ENCODE peak calls at places on chromosome 9, in eight cellular contexts. L is Caco-2, H is AG04450, B is prostate gland, U is SK-N-SH, W is IMR-90, Q is dorsolateral prefrontal cortex, J is fibroblast of villous mesenchyme. G is an unnamed sample.

GRCh38 chr9:130209422-130209821 is 37.2 kb downstream of the NCS1 start:
- DNase-seq in H (no peak), U (no peak), W (no peak), L (no peak), Q (no peak), J (peak), B (no peak), G (no peak)

GRCh38 chr9:27572036-27572435 is 1.2 kb downstream of the C9orf72 start:
- DNase-seq in H (no peak), W (no peak), L (no peak), B (peak), Q (no peak), J (no peak), U (no peak), G (no peak)

GRCh38 chr9:91424403-91425176 is 958 bp upstream of the NFIL3 start:
- DNase-seq in W (peak), U (peak), J (peak), B (peak), Q (peak), L (peak), H (peak), G (peak)

GRCh38 chr9:4620046-4620765 is 41.9 kb upstream of the PLPP6 start:
- DNase-seq in W (no peak), B (no peak), J (no peak), L (no peak), U (no peak), H (no peak), Q (no peak), G (no peak)

GRCh38 chr9:15606667-15607472 is 54.0 kb downstream of the CCDC171 start:
- DNase-seq in H (peak), W (peak), Q (no peak), L (no peak), J (peak), U (peak), B (peak), G (peak)

GRCh38 chr9:91395106-91395552 is 28.5 kb downstream of the NFIL3 start:
- DNase-seq in B (no peak), J (peak), W (peak), U (no peak), H (no peak), L (no peak), Q (no peak), G (peak)

GRCh38 chr9:8718121-8718725 is 918.6 kb upstream of the DMAC1 start:
- DNase-seq in Q (no peak), B (no peak), L (no peak), J (peak), W (peak), U (no peak), H (peak), G (peak)

GRCh38 chr9:95025213-95026170 is 292.0 kb downstream of the FANCC start:
- DNase-seq in L (peak), B (no peak), Q (no peak), U (peak), W (peak), J (peak), H (peak), G (peak)

GRCh38 chr9:114681594-114682332 is at the start of gene TEX48:
- DNase-seq in Q (peak), H (no peak), L (peak), U (peak), W (peak), B (peak), J (peak), G (peak)

GRCh38 chr9:76644647-76645250 is 119.5 kb upstream of the PCA3 start:
- DNase-seq in L (no peak), H (no peak), J (no peak), U (no peak), W (no peak), B (no peak), Q (no peak), G (no peak)

GRCh38 chr9:4272141-4272540 is 27.7 kb downstream of the GLIS3 start:
- DNase-seq in W (no peak), Q (no peak), J (no peak), L (no peak), H (no peak), B (no peak), U (no peak), G (no peak)

GRCh38 chr9:136208675-136209074 is 3.7 kb upstream of the LHX3 start:
- DNase-seq in U (no peak), Q (no peak), J (no peak), B (no peak), W (no peak), H (no peak), L (no peak), G (no peak)
- H3K4me3 ChIP-seq in U (no peak), Q (no peak), J (no peak), B (no peak), W (no peak), H (no peak), L (no peak), G (no peak)

DNA sequence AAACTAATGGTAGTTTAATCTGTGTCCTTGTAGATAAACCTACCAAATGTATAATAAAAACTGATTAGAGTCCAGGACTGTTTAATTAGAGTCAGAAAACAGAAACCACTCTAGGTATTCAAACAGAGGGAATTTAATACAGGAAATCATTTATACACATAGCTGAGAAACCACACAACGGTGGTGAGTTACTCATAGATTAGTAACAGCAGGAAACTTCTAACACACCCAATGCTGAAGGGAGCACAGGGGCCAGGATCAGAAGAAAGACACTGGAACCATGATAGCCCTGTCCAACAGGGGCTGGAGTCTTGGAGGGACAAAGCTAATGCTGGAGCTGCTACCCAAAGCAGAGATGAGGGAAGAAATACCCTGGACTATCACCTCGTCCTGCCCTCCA is 321.0 kb downstream of the ACTL7B start:
- DNase-seq in U (no peak), J (peak), B (no peak), Q (no peak), L (no peak), W (peak), H (peak), G (peak)
- TF ChIP-seq CTCF in U (no peak), J (no peak), B (no peak), Q (no peak), L (no peak), W (no peak), H (no peak), G (no peak)

GRCh38 chr9:122370303-122370702 is 521 bp upstream of the PTGS1 start:
- DNase-seq in L (no peak), W (no peak), J (no peak), U (no peak), Q (no peak), B (no peak), H (no peak), G (no peak)

GRCh38 chr9:122374885-122375420 is 4.1 kb downstream of the PTGS1 start:
- DNase-seq in Q (no peak), U (peak), B (peak), W (peak), J (peak), H (no peak), L (no peak), G (peak)

GRCh38 chr9:122370869-122371467 is at the start of gene PTGS1:
- DNase-seq in H (no peak), Q (no peak), W (peak), L (no peak), J (no peak), B (no peak), U (peak), G (peak)

GRCh38 chr9:122372856-122373845 is 2.3 kb downstream of the PTGS1 start:
- DNase-seq in Q (no peak), U (no peak), L (no peak), H (no peak), W (no peak), J (no peak), B (no peak), G (no peak)

GRCh38 chr9:122371851-122372250 is 1.0 kb downstream of the PTGS1 start:
- DNase-seq in U (no peak), H (no peak), B (no peak), J (no peak), Q (no peak), W (no peak), L (no peak), G (no peak)
- H3K4me3 ChIP-seq in U (no peak), H (peak), B (no peak), J (no peak), Q (peak), W (peak), L (no peak), G (peak)

GRCh38 chr9:6197330-6197729 is 18.3 kb upstream of the IL33 start:
- DNase-seq in W (peak), J (no peak), L (no peak), Q (no peak), U (no peak), B (no peak), H (no peak), G (peak)
- TF ChIP-seq CTCF in W (peak), J (peak), L (peak), Q (peak), U (peak), B (no peak), H (peak), G (peak)

GRCh38 chr9:137069508-137070071 is 767 bp downstream of the SAPCD2 start:
- DNase-seq in H (no peak), Q (no peak), L (no peak), J (no peak), W (no peak), U (peak), B (no peak), G (no peak)
- H3K4me3 ChIP-seq in H (peak), Q (peak), L (peak), J (peak), W (peak), U (peak), B (peak), G (peak)